ENCODE peak calls at places on chromosome 9, in eight cellular contexts. U is left lung, A is spleen, Q is right cardiac atrium, L is ascending aorta, M is GM23248, X is HepG2, J is mammary epithelial cell. K is an unnamed sample.

GRCh38 chr9:76866689-76867088 is 39.2 kb downstream of the PRUNE2 start:
- DNase-seq in L (no peak), U (no peak), X (no peak), A (no peak), Q (no peak), M (peak), J (peak), K (peak)

GRCh38 chr9:91029621-91030361 is 228.2 kb downstream of the SYK start:
- DNase-seq in Q (peak), L (no peak), X (no peak), U (no peak), M (no peak), A (no peak), J (no peak), K (no peak)

GRCh38 chr9:98479967-98480847 is 224.8 kb upstream of the TBC1D2 start:
- DNase-seq in X (peak), L (no peak), J (peak), Q (no peak), U (no peak), M (peak), A (no peak), K (no peak)

GRCh38 chr9:90641868-90642558 is 611 bp downstream of the DIRAS2 start:
- DNase-seq in U (no peak), X (no peak), L (no peak), M (peak), A (no peak), J (no peak), Q (no peak), K (no peak)

GRCh38 chr9:107983191-107983603 is 493.6 kb upstream of the KLF4 start:
- DNase-seq in U (no peak), A (no peak), X (no peak), L (no peak), Q (no peak), J (peak), M (peak), K (no peak)

GRCh38 chr9:79731483-79731882 is 159.7 kb downstream of the TLE4 start:
- DNase-seq in U (no peak), L (no peak), Q (no peak), A (no peak), J (no peak), M (no peak), X (no peak), K (no peak)

GRCh38 chr9:134329886-134330285 is 3.6 kb downstream of the RXRA start:
- DNase-seq in J (peak), L (no peak), M (peak), U (peak), A (no peak), Q (peak), X (no peak), K (no peak)

GRCh38 chr9:114957558-114957957 is 27.2 kb upstream of the TNFSF8 start:
- DNase-seq in M (peak), Q (no peak), L (no peak), J (no peak), X (no peak), A (no peak), U (no peak), K (no peak)

GRCh38 chr9:93920401-93920800 is 34.8 kb downstream of the BARX1 start:
- DNase-seq in L (no peak), U (no peak), M (no peak), J (no peak), Q (no peak), X (no peak), A (no peak), K (no peak)

GRCh38 chr9:72909428-72909827 is 43.4 kb downstream of the ALDH1A1 start:
- DNase-seq in A (no peak), X (peak), U (no peak), M (no peak), J (no peak), L (no peak), Q (no peak), K (no peak)

GRCh38 chr9:38622083-38622674 is 1.8 kb upstream of the ANKRD18A start:
- DNase-seq in Q (peak), J (no peak), X (peak), U (peak), M (peak), A (peak), L (no peak), K (no peak)

GRCh38 chr9:134585746-134586706 is 55.6 kb upstream of the COL5A1 start:
- DNase-seq in X (no peak), Q (peak), M (peak), A (no peak), U (peak), J (peak), L (no peak), K (no peak)

GRCh38 chr9:29830815-29831214 is 2257.5 kb upstream of the C9orf72 start:
- DNase-seq in J (peak), Q (no peak), L (no peak), X (peak), M (peak), A (no peak), U (no peak), K (no peak)

GRCh38 chr9:77022783-77023440 is 3.5 kb downstream of the FOXB2 start:
- DNase-seq in Q (no peak), J (no peak), L (no peak), X (no peak), U (peak), M (no peak), A (no peak), K (no peak)

DNA sequence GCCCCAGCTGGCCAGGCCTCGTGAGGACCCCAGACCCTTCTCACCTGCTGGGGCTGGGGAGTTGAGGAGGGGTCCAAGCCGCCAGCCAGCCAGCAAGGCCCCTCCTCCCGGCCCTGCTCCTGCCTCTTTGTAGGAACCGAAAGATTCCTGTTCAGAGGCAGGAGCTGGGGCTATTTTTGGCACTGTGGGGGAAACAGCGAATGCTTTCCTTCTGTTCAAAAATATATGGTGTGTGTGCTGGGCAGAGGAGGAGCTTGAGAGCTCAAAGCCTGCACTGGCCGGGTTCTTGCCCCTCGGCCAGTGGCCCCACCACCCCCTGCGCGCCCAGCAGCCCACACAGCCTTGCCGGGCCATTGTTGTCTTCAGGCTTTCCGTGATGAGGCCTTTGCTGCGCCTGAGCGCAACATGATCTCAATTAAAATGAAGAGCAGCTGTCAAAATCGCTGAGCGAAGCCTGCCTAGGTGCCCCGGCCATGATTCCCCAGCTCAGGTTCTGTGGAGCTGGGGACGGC is 13.3 kb downstream of the NCS1 start:
- DNase-seq in M (no peak), U (peak), J (no peak), X (no peak), A (no peak), L (no peak), Q (peak), K (no peak)
- H3K27ac ChIP-seq in M (no peak), U (peak), J (no peak), X (no peak), A (no peak), L (peak), Q (no peak), K (peak)

GRCh38 chr9:96877269-96877668 is 23.0 kb upstream of the ZNF782 start:
- DNase-seq in U (peak), Q (no peak), M (no peak), J (no peak), A (peak), X (no peak), L (no peak), K (no peak)
- H3K4me3 ChIP-seq in U (peak), Q (no peak), M (no peak), J (no peak), A (peak), X (no peak), L (no peak), K (no peak)

GRCh38 chr9:136118367-136119258 is at the start of gene TMEM250:
- DNase-seq in J (peak), M (peak), A (peak), L (peak), U (peak), X (peak), Q (peak), K (peak)

GRCh38 chr9:136119259-136120118 is 814 bp upstream of the TMEM250 start:
- DNase-seq in X (peak), J (peak), A (no peak), U (no peak), M (peak), Q (peak), L (no peak), K (no peak)

GRCh38 chr9:136121801-136122200 is 3.1 kb upstream of the TMEM250 start:
- DNase-seq in L (no peak), X (no peak), J (no peak), A (no peak), Q (no peak), M (no peak), U (no peak), K (no peak)

GRCh38 chr9:136120438-136120844 is 1.8 kb upstream of the TMEM250 start:
- DNase-seq in L (no peak), M (no peak), J (no peak), Q (no peak), X (no peak), U (no peak), A (peak), K (no peak)

GRCh38 chr9:136120119-136120393 is 1.4 kb upstream of the TMEM250 start:
- DNase-seq in L (no peak), M (no peak), J (no peak), U (no peak), A (no peak), Q (no peak), X (no peak), K (no peak)
- H3K27ac ChIP-seq in L (peak), M (peak), J (no peak), U (peak), A (peak), Q (no peak), X (peak), K (peak)

DNA sequence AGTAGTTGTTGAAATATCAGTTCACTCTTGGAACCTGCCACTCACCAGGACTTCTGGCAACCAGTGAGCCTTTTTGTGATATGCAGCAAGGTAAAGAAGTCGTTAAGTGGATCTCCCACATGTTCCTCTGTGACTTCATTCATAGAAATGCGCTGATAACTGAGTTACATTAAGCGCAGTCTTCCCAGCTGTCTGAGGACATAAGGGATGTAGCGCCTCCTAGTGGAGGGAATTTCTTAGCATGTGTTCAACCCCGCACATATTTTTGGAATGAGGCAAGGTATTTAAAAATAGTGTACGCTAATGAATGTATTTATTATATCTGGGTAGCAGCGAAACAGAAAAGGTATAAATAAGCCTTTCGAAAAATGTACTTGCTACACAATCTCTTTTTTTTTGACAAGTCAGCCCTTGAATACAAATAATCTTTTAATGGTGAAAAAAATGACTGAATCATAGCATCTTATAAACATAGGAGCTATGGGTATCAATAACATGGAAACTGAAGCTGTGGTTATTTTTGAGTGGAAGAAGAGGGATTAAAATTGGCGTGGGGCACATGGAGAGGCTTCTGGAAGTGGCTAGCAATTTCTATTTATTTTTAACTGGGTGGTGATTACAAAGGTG is 38.0 kb downstream of the PALM2AKAP2 start:
- DNase-seq in X (peak), A (no peak), M (peak), L (no peak), J (peak), Q (no peak), U (no peak), K (peak)
- H3K4me3 ChIP-seq in X (no peak), A (no peak), M (peak), L (no peak), J (no peak), Q (no peak), U (no peak), K (peak)